ENCODE peak calls at places on chromosomes 6 and 20, in eight cellular contexts. A is tibial nerve; Z is heart left ventricle; Y is cardiac muscle cell; S is CD8-positive, alpha-beta T cell; U is fibroblast of lung; M is GM23248; N is SK-N-SH. Q is an unnamed sample. For H3K36me3, the result is how much of the 10 kb centered on the place peaks cover.

GRCh38 chr6:81727876-81728517 is 24.5 kb downstream of the TENT5A start:
- DNase-seq in A (no peak), Z (no peak), Y (no peak), S (no peak), U (no peak), M (no peak), N (no peak), Q (no peak)

GRCh38 chr6:34985236-34985635 is 96.2 kb downstream of the ANKS1A start:
- DNase-seq in A (no peak), Z (no peak), Y (no peak), S (no peak), U (no peak), M (no peak), N (no peak), Q (no peak)

GRCh38 chr6:119119989-119120388 is 41.5 kb upstream of the FAM184A start:
- DNase-seq in A (no peak), Z (no peak), Y (peak), S (no peak), U (peak), M (peak), N (no peak), Q (peak)

GRCh38 chr20:12086359-12086758 is 168.7 kb downstream of the BTBD3 start:
- DNase-seq in A (no peak), Z (no peak), Y (peak), S (no peak), U (peak), M (no peak), N (no peak), Q (peak)

GRCh38 chr6:166556871-166557322 is 29.6 kb downstream of the RAMACL start:
- DNase-seq in A (peak), Z (peak), Y (peak), S (no peak), U (peak), M (peak), N (no peak), Q (peak)

GRCh38 chr6:170278743-170279094 is 12.2 kb downstream of the DLL1 start:
- DNase-seq in A (no peak), Z (no peak), Y (no peak), S (no peak), U (no peak), M (no peak), N (no peak), Q (no peak)

GRCh38 chr6:85637579-85637978 is 5.1 kb downstream of the SYNCRIP start:
- DNase-seq in A (no peak), Z (no peak), Y (no peak), S (no peak), U (no peak), M (no peak), N (no peak), Q (no peak)

GRCh38 chr6:20709451-20709850 is 175.2 kb downstream of the CDKAL1 start:
- DNase-seq in A (no peak), Z (no peak), Y (peak), S (no peak), U (no peak), M (no peak), N (no peak), Q (no peak)

GRCh38 chr6:352896-353470 is 38.6 kb upstream of the IRF4 start:
- DNase-seq in A (no peak), Z (no peak), Y (no peak), S (no peak), U (no peak), M (no peak), N (no peak), Q (no peak)

GRCh38 chr6:134846031-134846430 is 103.9 kb downstream of the ALDH8A1 start:
- DNase-seq in A (no peak), Z (no peak), Y (no peak), S (no peak), U (no peak), M (no peak), N (no peak), Q (no peak)

GRCh38 chr20:25480797-25481196 is 73.3 kb downstream of the GINS1 start:
- DNase-seq in A (no peak), Z (no peak), Y (no peak), S (no peak), U (no peak), M (no peak), N (no peak), Q (no peak)

GRCh38 chr6:71513036-71513435 is 224.4 kb downstream of the OGFRL1 start:
- DNase-seq in A (no peak), Z (no peak), Y (no peak), S (no peak), U (no peak), M (no peak), N (no peak), Q (no peak)

GRCh38 chr6:105253787-105254186 is 74.0 kb upstream of the POPDC3 start:
- DNase-seq in A (no peak), Z (no peak), Y (no peak), S (no peak), U (no peak), M (no peak), N (no peak), Q (no peak)

GRCh38 chr20:4989570-4989969 is 11.7 kb downstream of the SLC23A2 start:
- DNase-seq in A (no peak), Z (no peak), Y (no peak), S (no peak), U (no peak), M (no peak), N (no peak), Q (no peak)

GRCh38 chr20:4985658-4986057 is 15.7 kb downstream of the SLC23A2 start:
- DNase-seq in A (no peak), Z (no peak), Y (no peak), S (no peak), U (no peak), M (peak), N (peak), Q (no peak)

DNA sequence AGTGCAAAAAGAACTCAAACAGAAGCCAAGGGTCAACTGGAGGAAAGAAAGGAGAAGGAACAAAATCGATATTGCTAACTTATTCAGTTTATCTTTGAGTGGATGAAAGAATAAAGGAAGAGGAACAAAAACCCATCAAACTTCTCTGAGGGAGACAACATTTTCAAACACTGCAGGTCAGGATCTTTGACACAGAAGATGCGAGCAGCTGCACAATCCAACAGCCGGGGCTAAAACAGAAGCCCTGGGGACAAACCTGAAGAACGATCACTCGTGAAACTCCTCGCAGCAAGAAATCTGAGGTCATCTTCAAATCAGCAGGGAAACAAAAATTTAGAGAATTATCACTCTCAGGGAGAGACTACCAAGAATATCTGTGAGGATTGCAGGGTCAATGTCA is 14.2 kb downstream of the SLC23A2 start:
- DNase-seq in A (no peak), Z (no peak), Y (no peak), S (no peak), U (no peak), M (no peak), N (no peak), Q (no peak)
- H3K27ac ChIP-seq in A (peak), Z (no peak), Y (no peak), S (no peak), U (no peak), M (no peak), N (no peak), Q (no peak)

DNA sequence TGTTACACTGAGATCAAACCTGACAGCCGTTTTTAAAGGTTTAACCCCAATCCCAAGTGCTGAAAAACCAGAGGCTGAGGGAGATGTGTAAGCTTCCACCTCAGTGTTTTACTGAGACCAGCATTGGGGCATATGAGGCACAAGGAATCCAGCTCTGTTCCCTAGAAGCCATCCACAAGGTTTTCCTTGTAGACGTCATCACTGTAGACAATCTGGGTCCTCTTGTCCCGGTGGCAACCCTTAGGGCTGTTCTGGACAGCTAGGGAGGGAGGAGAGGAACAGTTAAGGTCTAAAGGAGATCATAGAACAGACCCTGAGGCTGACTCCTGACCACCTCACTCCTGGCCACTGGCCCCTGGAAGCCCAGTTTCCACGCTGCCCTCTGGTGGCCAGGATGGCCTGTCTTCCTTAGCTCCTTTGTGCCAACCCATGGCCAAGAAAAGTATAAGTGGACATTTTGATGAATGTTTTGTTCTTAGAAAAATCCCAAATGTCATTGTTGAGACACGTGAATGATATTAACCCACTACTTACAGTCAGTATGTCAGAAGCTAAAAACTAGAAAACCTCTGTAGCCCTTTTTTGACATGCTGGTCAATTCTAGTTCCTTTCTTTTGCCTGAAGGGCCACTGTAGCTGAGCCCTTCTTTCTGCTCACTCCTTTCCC is 6.4 kb downstream of the CFB start:
- DNase-seq in A (peak), Z (peak), Y (peak), S (no peak), U (peak), M (peak), N (peak), Q (peak)
- H3K36me3 ChIP-seq in A (under half), Z (half or more), Y (under half), S (under half), U (under half), M (under half), N (under half), Q (under half)

DNA sequence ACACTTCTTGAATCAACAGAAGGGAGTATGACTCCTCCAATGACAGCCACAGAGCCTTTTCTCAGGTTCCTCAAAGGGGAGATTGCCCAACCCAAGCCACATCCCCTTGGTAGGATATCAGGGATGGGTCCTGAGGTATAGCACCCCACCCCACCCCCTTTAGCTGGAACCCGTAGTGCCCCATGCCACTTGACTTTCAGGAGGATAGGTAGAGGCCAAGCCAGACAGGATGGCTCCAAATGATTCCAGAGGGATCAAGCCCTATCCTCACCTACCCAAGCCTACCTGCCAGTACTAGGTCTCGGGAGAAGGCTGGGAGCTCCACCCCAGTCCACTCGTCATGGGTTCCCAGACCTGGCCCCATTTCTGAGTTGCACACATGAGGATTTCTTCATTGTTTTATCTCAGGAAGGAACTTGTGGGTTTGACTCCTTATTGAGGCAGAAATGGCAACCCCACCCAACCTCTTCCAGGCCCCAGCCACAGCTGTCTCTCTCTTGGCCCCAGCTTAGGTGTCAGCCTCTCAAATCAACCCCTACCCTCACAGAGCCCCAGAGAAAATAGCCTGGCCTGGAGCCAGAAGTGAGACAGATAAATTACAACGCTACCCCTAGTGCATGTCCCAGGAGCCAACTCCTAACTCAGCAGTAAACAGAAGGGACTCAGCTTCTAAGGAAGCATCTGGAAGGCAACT is 3.6 kb downstream of the CCND3 start:
- DNase-seq in A (no peak), Z (peak), Y (peak), S (peak), U (no peak), M (no peak), N (no peak), Q (no peak)
- H3K27ac ChIP-seq in A (peak), Z (peak), Y (no peak), S (peak), U (no peak), M (no peak), N (no peak), Q (no peak)

DNA sequence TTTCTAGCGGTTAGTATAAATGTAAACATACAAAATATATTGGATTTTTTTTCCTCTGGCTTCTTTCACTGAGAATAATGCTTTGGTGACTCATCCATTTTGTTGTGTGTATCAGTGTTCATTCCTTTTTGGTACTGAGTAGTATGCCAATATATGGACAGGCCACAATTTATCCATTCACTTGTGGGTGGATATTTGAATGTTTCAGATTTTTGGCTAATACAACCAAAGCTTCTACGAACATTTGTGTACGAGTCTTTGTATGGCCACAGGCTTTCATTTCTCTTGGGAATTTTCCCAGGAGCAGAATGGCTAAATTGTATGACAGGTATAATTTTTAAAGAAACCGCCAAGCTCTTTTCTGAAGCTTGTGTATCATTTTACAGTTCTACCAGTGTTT is 677.5 kb downstream of the HDGFL1 start:
- DNase-seq in A (no peak), Z (no peak), Y (no peak), S (no peak), U (peak), M (no peak), N (no peak), Q (no peak)
- H3K36me3 ChIP-seq in A (under half), Z (under half), Y (under half), S (under half), U (under half), M (under half), N (under half), Q (under half)

DNA sequence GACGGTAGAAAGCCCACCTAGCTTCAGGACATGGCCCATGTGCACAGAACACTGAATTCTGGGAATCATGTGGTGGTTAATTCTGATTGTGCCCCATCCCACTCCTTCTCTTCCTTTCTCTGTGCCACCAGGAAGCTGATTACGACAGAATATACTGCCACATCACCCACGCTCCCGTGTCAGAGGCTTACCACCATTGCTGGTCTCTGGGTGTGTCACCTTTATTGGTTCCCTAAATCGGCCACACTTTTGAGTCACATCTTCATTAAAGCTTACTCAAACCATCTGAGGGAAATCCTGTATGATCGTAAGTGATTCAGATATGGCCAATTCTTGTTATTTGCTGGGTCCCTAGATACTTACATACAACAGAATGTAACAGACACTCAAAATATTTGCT is 3.1 kb downstream of the TRMT6 start:
- DNase-seq in A (no peak), Z (no peak), Y (no peak), S (no peak), U (no peak), M (peak), N (no peak), Q (no peak)
- H3K27ac ChIP-seq in A (no peak), Z (no peak), Y (no peak), S (no peak), U (no peak), M (peak), N (no peak), Q (no peak)

GRCh38 chr6:152257581-152257980 is 379.6 kb downstream of the SYNE1 start:
- DNase-seq in A (no peak), Z (no peak), Y (no peak), S (no peak), U (no peak), M (no peak), N (no peak), Q (no peak)
- H3K36me3 ChIP-seq in A (under half), Z (half or more), Y (under half), S (under half), U (under half), M (half or more), N (half or more), Q (under half)

GRCh38 chr20:18543932-18544331 is 23.3 kb upstream of the SMIM26 start:
- DNase-seq in A (no peak), Z (peak), Y (no peak), S (no peak), U (no peak), M (no peak), N (no peak), Q (no peak)
- H3K27ac ChIP-seq in A (no peak), Z (no peak), Y (no peak), S (no peak), U (no peak), M (no peak), N (no peak), Q (no peak)

GRCh38 chr20:62653951-62654685 is 11.8 kb downstream of the SLCO4A1 start:
- DNase-seq in A (no peak), Z (no peak), Y (no peak), S (no peak), U (no peak), M (no peak), N (no peak), Q (no peak)

GRCh38 chr20:62651285-62652021 is 9.2 kb downstream of the SLCO4A1 start:
- DNase-seq in A (peak), Z (peak), Y (peak), S (peak), U (no peak), M (no peak), N (peak), Q (peak)

GRCh38 chr20:62653373-62653772 is 11.1 kb downstream of the SLCO4A1 start:
- DNase-seq in A (no peak), Z (no peak), Y (no peak), S (no peak), U (no peak), M (no peak), N (no peak), Q (no peak)

GRCh38 chr20:62652051-62652893 is 10.0 kb downstream of the SLCO4A1 start:
- DNase-seq in A (peak), Z (peak), Y (peak), S (peak), U (peak), M (peak), N (peak), Q (peak)

GRCh38 chr20:62652894-62653305 is 10.6 kb downstream of the SLCO4A1 start:
- DNase-seq in A (no peak), Z (peak), Y (no peak), S (no peak), U (no peak), M (no peak), N (no peak), Q (no peak)
- H3K36me3 ChIP-seq in A (under half), Z (under half), Y (under half), S (under half), U (under half), M (under half), N (under half), Q (under half)

GRCh38 chr6:44219815-44220784 is 3.3 kb upstream of the SLC29A1 start:
- DNase-seq in A (no peak), Z (no peak), Y (no peak), S (no peak), U (no peak), M (no peak), N (no peak), Q (no peak)

GRCh38 chr6:44217332-44218143 is 812 bp downstream of the MYMX start:
- DNase-seq in A (no peak), Z (peak), Y (peak), S (no peak), U (peak), M (peak), N (no peak), Q (peak)

GRCh38 chr6:44219053-44219814 is 2.5 kb downstream of the MYMX start:
- DNase-seq in A (peak), Z (peak), Y (peak), S (no peak), U (peak), M (peak), N (peak), Q (no peak)

GRCh38 chr6:44214307-44214706 is 2.4 kb upstream of the MYMX start:
- DNase-seq in A (no peak), Z (no peak), Y (no peak), S (no peak), U (no peak), M (no peak), N (no peak), Q (no peak)

DNA sequence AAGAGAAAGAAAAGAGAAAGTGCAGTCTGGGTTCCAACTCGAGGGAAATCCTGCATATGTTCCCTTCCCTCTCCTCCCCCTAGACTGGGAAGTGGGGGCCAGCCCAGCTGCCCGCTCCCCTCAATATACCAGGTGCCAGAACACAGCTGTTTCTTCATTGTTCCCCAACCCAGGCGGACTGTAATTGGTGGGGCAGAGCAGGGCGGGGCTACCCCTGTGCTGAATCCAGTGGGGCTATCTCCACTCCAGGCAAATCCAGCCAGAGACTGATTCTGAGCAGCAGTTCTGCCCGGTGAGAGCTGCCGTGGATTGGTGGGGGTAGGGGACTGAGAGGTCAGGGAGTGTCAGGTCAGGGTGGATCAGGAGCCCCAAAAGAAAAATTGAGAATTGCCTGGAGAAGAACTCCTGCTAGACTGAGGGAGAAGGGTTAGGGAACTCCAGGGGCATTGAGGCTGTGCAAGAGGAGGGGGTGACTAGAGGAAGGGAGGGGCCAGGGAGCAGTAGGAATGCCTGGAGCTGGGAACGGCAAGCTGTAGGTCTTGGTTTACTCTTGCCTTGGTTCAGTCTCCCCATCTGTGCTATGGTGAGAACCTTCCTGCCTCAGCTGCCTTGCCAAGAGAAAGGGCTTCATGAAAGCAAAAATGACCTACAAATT is at the start of gene MYMX:
- DNase-seq in A (no peak), Z (peak), Y (no peak), S (no peak), U (no peak), M (no peak), N (no peak), Q (no peak)
- H3K27ac ChIP-seq in A (peak), Z (peak), Y (no peak), S (no peak), U (no peak), M (no peak), N (no peak), Q (no peak)

Q was measured in brain microvascular endothelial cell.